ENCODE peak calls at places on chromosomes 13 and 19, in four cellular contexts. B, H, F and W are unnamed samples.

GRCh38 chr13:64688893-64689677 is 2541.1 kb downstream of the PCDH9 start:
- DNase-seq in B (no peak), H (no peak), F (no peak), W (no peak)

GRCh38 chr19:1240925-1241324 is 626 bp upstream of the ATP5F1D start:
- DNase-seq in B (no peak), H (no peak), F (no peak), W (no peak)

GRCh38 chr13:110433014-110433413 is 125.9 kb downstream of the COL4A2 start:
- DNase-seq in B (no peak), H (no peak), F (no peak), W (no peak)

GRCh38 chr19:53875602-53876340 is 6.2 kb upstream of the PRKCG start:
- DNase-seq in B (no peak), H (no peak), F (no peak), W (no peak)

GRCh38 chr19:49881672-49882394 is 4.3 kb downstream of the TBC1D17 start:
- DNase-seq in B (no peak), H (peak), F (peak), W (no peak)

GRCh38 chr13:114073881-114074551 is 58.4 kb downstream of the RASA3 start:
- DNase-seq in B (no peak), H (no peak), F (no peak), W (no peak)

GRCh38 chr19:30224689-30225606 is 147.2 kb upstream of the ZNF536 start:
- DNase-seq in B (no peak), H (no peak), F (no peak), W (peak)

GRCh38 chr13:28637714-28638355 is 21.1 kb upstream of the POMP start:
- DNase-seq in B (peak), H (no peak), F (no peak), W (no peak)

GRCh38 chr19:10113592-10113963 is 2.1 kb downstream of the P2RY11 start:
- DNase-seq in B (no peak), H (no peak), F (no peak), W (no peak)

GRCh38 chr13:44573071-44573470 is 3.1 kb downstream of the TSC22D1 start:
- DNase-seq in B (no peak), H (peak), F (no peak), W (no peak)

GRCh38 chr19:1956868-1957492 is 16.0 kb downstream of the CSNK1G2 start:
- DNase-seq in B (no peak), H (no peak), F (peak), W (no peak)

GRCh38 chr19:53422551-53422950 is 9.2 kb upstream of the ZNF761 start:
- DNase-seq in B (no peak), H (no peak), F (no peak), W (no peak)

GRCh38 chr19:49528211-49528771 is 488 bp downstream of the RCN3 start:
- DNase-seq in B (no peak), H (no peak), F (peak), W (no peak)

GRCh38 chr13:112062619-112063308 is 4.2 kb upstream of the SOX1 start:
- DNase-seq in B (no peak), H (peak), F (peak), W (no peak)
- TF ChIP-seq ELF4 in B (no peak), H (no peak), F (no peak), W (no peak)

GRCh38 chr13:50793026-50793425 is 50.5 kb downstream of the DLEU7 start:
- DNase-seq in B (no peak), H (no peak), F (no peak), W (no peak)

GRCh38 chr13:50800091-50800739 is 43.3 kb downstream of the DLEU7 start:
- DNase-seq in B (no peak), H (no peak), F (no peak), W (no peak)

GRCh38 chr13:50797081-50797480 is 46.4 kb downstream of the DLEU7 start:
- DNase-seq in B (no peak), H (no peak), F (no peak), W (no peak)

GRCh38 chr13:50798923-50799322 is 44.6 kb downstream of the DLEU7 start:
- DNase-seq in B (no peak), H (no peak), F (no peak), W (no peak)

GRCh38 chr13:50796463-50796862 is 47.0 kb downstream of the DLEU7 start:
- DNase-seq in B (no peak), H (no peak), F (no peak), W (no peak)
- TF ChIP-seq ELF4 in B (no peak), H (no peak), F (no peak), W (no peak)

DNA sequence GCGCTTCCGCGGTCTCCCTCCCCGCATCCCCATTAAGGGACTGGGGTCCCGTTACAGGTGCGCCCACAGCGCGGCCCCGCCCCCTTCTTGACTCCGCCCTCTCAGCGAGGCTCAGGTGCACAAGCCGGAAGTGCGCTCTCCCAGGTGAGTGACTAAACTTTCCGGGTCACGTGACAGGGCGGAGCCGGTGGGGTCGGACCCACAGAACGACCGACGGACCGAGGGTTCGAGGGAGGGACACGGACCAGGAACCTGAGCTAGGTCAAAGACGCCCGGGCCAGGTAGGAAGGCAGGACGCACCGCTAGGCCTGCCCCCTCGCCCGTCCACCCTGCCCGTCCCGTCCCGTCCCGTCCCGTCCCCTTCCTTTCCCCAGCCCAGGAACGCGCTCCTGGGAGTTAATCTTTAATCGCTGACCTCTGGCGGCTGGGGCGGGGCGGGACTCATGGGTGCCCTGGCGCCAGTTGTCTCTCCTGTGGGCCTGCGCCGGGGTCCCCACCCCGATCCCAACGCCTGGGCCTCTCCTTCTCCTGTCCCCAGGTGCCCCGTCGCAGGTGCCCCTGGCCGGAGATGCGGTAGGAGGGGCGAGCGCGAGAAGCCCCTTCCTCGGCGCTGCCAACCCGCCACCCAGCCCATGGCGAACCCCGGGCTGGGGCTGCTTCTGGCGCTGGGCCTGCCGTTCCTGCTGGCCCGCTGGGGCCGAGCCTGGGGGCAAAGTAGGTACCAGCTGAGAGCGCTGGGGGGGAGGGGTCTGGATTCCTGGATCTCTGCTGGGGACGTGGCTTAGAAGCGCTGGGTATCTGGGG is at the start of gene CRB3:
- DNase-seq in B (peak), H (no peak), F (peak), W (no peak)
- TF ChIP-seq ELF4 in B (peak), H (no peak), F (no peak), W (no peak)

GRCh38 chr13:112249644-112250610 is 126.2 kb upstream of the SPACA7 start:
- DNase-seq in B (no peak), H (no peak), F (no peak), W (no peak)
- TF ChIP-seq ELF4 in B (no peak), H (no peak), F (no peak), W (no peak)

DNA sequence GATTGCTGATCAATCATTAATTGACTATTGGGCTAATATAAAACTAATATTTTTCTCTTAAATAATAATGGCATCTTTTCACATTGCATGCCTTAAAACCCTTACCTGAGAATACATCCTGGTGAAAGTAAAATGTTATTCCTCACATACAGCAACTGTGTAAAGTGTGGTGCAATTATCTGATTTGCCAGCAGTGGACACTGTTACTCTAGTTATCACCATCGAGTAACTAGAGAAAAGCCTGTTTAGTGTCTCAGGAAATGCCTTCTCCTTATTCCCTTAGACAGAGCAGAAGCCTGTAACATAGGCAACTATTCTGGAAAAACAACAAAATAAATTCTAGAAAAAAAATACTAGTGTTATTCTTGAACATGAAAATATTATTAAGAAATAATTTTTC is 459.8 kb downstream of the FGF14 start:
- DNase-seq in B (peak), H (no peak), F (peak), W (no peak)
- TF ChIP-seq ELF4 in B (no peak), H (no peak), F (no peak), W (no peak)